ENCODE peak calls at places on chromosomes 5 and 9, in five cellular contexts. F is fibroblast of lung, N is upper lobe of left lung, U is GM23338, I is bronchial epithelial cell. H is an unnamed sample.

GRCh38 chr5:109409061-109409843 is 522 bp downstream of the PJA2 start:
- DNase-seq in F (peak; percentile 74), N (peak; percentile 92), U (peak; percentile 74), I (peak; percentile 55), H (peak; percentile 87)

GRCh38 chr5:80697100-80697499 is 42.3 kb upstream of the DHFR start:
- DNase-seq in F (no peak), N (no peak), U (no peak), I (no peak), H (no peak)

GRCh38 chr5:35660451-35660850 is 42.8 kb downstream of the SPEF2 start:
- DNase-seq in F (no peak), N (no peak), U (no peak), I (no peak), H (no peak)

GRCh38 chr9:23590601-23591000 is 235.4 kb downstream of the ELAVL2 start:
- DNase-seq in F (no peak), N (no peak), U (no peak), I (peak; percentile 77), H (no peak)

GRCh38 chr9:20358201-20358600 is 264.1 kb downstream of the MLLT3 start:
- DNase-seq in F (peak; percentile 30), N (no peak), U (no peak), I (peak; percentile 96), H (no peak)

GRCh38 chr9:133342083-133342406 is 5.9 kb downstream of the MED22 start:
- DNase-seq in F (no peak), N (no peak), U (peak; percentile 77), I (no peak), H (no peak)

GRCh38 chr9:115115924-115116323 is 2.0 kb downstream of the TNC start:
- DNase-seq in F (peak; percentile 70), N (no peak), U (no peak), I (peak; percentile 95), H (no peak)

GRCh38 chr5:139796061-139796806 is 626 bp downstream of the PSD2 start:
- DNase-seq in F (no peak), N (peak; percentile 81), U (peak; percentile 70), I (no peak), H (no peak)

GRCh38 chr9:74277532-74277931 is 219.6 kb upstream of the RORB start:
- DNase-seq in F (no peak), N (no peak), U (no peak), I (no peak), H (peak; percentile 1)

GRCh38 chr5:60447488-60447920 is 252.5 kb downstream of the DEPDC1B start:
- DNase-seq in F (no peak), N (no peak), U (no peak), I (no peak), H (no peak)

GRCh38 chr5:139147743-139148079 is 50.5 kb downstream of the SIL1 start:
- DNase-seq in F (peak; percentile 86), N (peak; percentile 27), U (no peak), I (peak; percentile 49), H (no peak)

GRCh38 chr5:98570010-98570409 is 203.5 kb upstream of the RGMB start:
- DNase-seq in F (peak; percentile 68), N (no peak), U (no peak), I (peak; percentile 66), H (no peak)

GRCh38 chr9:17135578-17135904 is 701 bp downstream of the CNTLN start:
- DNase-seq in F (no peak), N (no peak), U (peak; percentile 66), I (no peak), H (no peak)

GRCh38 chr9:133956520-133957076 is 35.5 kb downstream of the VAV2 start:
- DNase-seq in F (peak; percentile 37), N (peak; percentile 80), U (peak; percentile 51), I (no peak), H (peak; percentile 55)

GRCh38 chr9:16319646-16320045 is 550.8 kb downstream of the BNC2 start:
- DNase-seq in F (no peak), N (no peak), U (no peak), I (no peak), H (no peak)

GRCh38 chr5:107594253-107595045 is 76.3 kb downstream of the EFNA5 start:
- DNase-seq in F (peak; percentile 19), N (no peak), U (no peak), I (no peak), H (no peak)

GRCh38 chr9:2889023-2889422 is 45.1 kb upstream of the PUM3 start:
- DNase-seq in F (no peak), N (no peak), U (no peak), I (no peak), H (no peak)

GRCh38 chr9:136525841-136526499 is 19.9 kb downstream of the NOTCH1 start:
- DNase-seq in F (no peak), N (no peak), U (no peak), I (no peak), H (no peak)

GRCh38 chr5:163259495-163259894 is 177.9 kb upstream of the CCNG1 start:
- DNase-seq in F (no peak), N (no peak), U (peak; percentile 16), I (no peak), H (no peak)

GRCh38 chr5:149646564-149646963 is 65.3 kb downstream of the ARHGEF37 start:
- DNase-seq in F (no peak), N (no peak), U (no peak), I (peak; percentile 56), H (no peak)

GRCh38 chr5:149053027-149053705 is 9.7 kb downstream of the SH3TC2 start:
- DNase-seq in F (peak; percentile 58), N (no peak), U (no peak), I (peak; percentile 38), H (no peak)

GRCh38 chr9:130453487-130453886 is 8.7 kb downstream of the ASS1 start:
- DNase-seq in F (peak; percentile 34), N (no peak), U (no peak), I (no peak), H (no peak)

GRCh38 chr5:168317096-168317520 is 25.7 kb downstream of the WWC1 start:
- DNase-seq in F (no peak), N (no peak), U (no peak), I (no peak), H (no peak)

GRCh38 chr5:176820937-176821336 is 10.6 kb downstream of the UNC5A start:
- DNase-seq in F (no peak), N (no peak), U (no peak), I (peak; percentile 32), H (no peak)

GRCh38 chr9:36213387-36213786 is 22.7 kb downstream of the CLTA start:
- DNase-seq in F (no peak), N (no peak), U (no peak), I (no peak), H (no peak)

GRCh38 chr5:115979628-115980041 is 17.4 kb downstream of the LVRN start:
- DNase-seq in F (peak; percentile 93), N (no peak), U (no peak), I (no peak), H (no peak)

GRCh38 chr5:132489051-132489770 is 1.4 kb downstream of the IRF1 start:
- DNase-seq in F (no peak), N (no peak), U (no peak), I (no peak), H (no peak)

GRCh38 chr5:147396070-147396469 is 113.8 kb downstream of the DPYSL3 start:
- DNase-seq in F (peak; percentile 86), N (no peak), U (no peak), I (no peak), H (no peak)

GRCh38 chr9:114238919-114239879 is 83.7 kb upstream of the ORM1 start:
- DNase-seq in F (peak; percentile 45), N (no peak), U (peak; percentile 64), I (peak; percentile 8), H (no peak)

GRCh38 chr9:114317665-114318357 is 5.1 kb upstream of the ORM1 start:
- DNase-seq in F (peak; percentile 92), N (no peak), U (no peak), I (peak; percentile 22), H (no peak)

GRCh38 chr5:174837919-174838902 is 113.8 kb downstream of the MSX2 start:
- DNase-seq in F (peak; percentile 99), N (no peak), U (peak; percentile 80), I (peak; percentile 47), H (no peak)
- TF ChIP-seq CTCF in F (no peak), N (no peak), U (peak; percentile 82), I (no peak), H (no peak)

GRCh38 chr5:2753452-2754409 is 2.3 kb upstream of the IRX2 start:
- DNase-seq in F (no peak), N (no peak), U (peak; percentile 60), I (no peak), H (no peak)

GRCh38 chr5:2752875-2753435 is 1.5 kb upstream of the IRX2 start:
- DNase-seq in F (no peak), N (peak; percentile 83), U (peak; percentile 50), I (no peak), H (no peak)

GRCh38 chr5:2751592-2752021 is at the start of gene IRX2:
- DNase-seq in F (peak; percentile 84), N (peak; percentile 94), U (peak; percentile 96), I (peak; percentile 88), H (no peak)

GRCh38 chr5:2750758-2751464 is 566 bp downstream of the IRX2 start:
- DNase-seq in F (no peak), N (peak; percentile 89), U (peak; percentile 50), I (no peak), H (no peak)

GRCh38 chr5:2752059-2752874 is 790 bp upstream of the IRX2 start:
- DNase-seq in F (no peak), N (peak; percentile 81), U (peak; percentile 69), I (no peak), H (no peak)
- H3K27me3 ChIP-seq in F (no peaks in the 10 kb centered on the region), N (no peaks in the 10 kb centered on the region), U (peaks cover 81% of the 10 kb centered on the region), I (no peaks in the 10 kb centered on the region), H (no peaks in the 10 kb centered on the region)

GRCh38 chr9:137812356-137813023 is 65.1 kb upstream of the CACNA1B start:
- DNase-seq in F (no peak), N (no peak), U (no peak), I (no peak), H (no peak)

GRCh38 chr9:137804908-137805356 is 72.7 kb upstream of the CACNA1B start:
- DNase-seq in F (peak; percentile 6), N (no peak), U (no peak), I (peak; percentile 72), H (no peak)

GRCh38 chr9:137809038-137809630 is 68.4 kb upstream of the CACNA1B start:
- DNase-seq in F (no peak), N (peak; percentile 79), U (no peak), I (no peak), H (no peak)

GRCh38 chr9:137811283-137811870 is 66.2 kb upstream of the CACNA1B start:
- DNase-seq in F (no peak), N (peak; percentile 78), U (no peak), I (no peak), H (no peak)

GRCh38 chr9:137807721-137808703 is 69.6 kb upstream of the CACNA1B start:
- DNase-seq in F (no peak), N (peak; percentile 40), U (no peak), I (no peak), H (no peak)
- H3K36me3 ChIP-seq in F (peaks cover 9% of the 10 kb centered on the region), N (peaks cover 51% of the 10 kb centered on the region), U (no peaks in the 10 kb centered on the region), I (peaks cover 4% of the 10 kb centered on the region), H (peaks cover 17% of the 10 kb centered on the region)

GRCh38 chr9:137786511-137786920 is 91.1 kb upstream of the CACNA1B start:
- DNase-seq in F (no peak), N (peak; percentile 56), U (no peak), I (no peak), H (no peak)

GRCh38 chr9:137787376-137787775 is 90.2 kb upstream of the CACNA1B start:
- DNase-seq in F (no peak), N (peak; percentile 54), U (no peak), I (no peak), H (no peak)

GRCh38 chr9:137784046-137784445 is 93.5 kb upstream of the CACNA1B start:
- DNase-seq in F (no peak), N (no peak), U (peak; percentile 40), I (no peak), H (no peak)

GRCh38 chr9:137784641-137785513 is 92.7 kb upstream of the CACNA1B start:
- DNase-seq in F (no peak), N (peak; percentile 55), U (no peak), I (no peak), H (no peak)

GRCh38 chr9:137785704-137786161 is 91.8 kb upstream of the CACNA1B start:
- DNase-seq in F (peak; percentile 19), N (no peak), U (peak; percentile 54), I (no peak), H (no peak)
- TF ChIP-seq CTCF in F (no peak), N (no peak), U (no peak), I (no peak), H (no peak)